ENCODE peak calls at places on chromosomes 5 and 9, in nine cellular contexts. L, B, H, G, D, C, M, P and O are unnamed samples.

GRCh38 chr5:88480766-88481499 is 212.3 kb upstream of the TMEM161B start:
- DNase-seq in L (no peak), B (no peak), H (no peak), G (no peak), D (no peak), C (no peak), M (no peak), P (no peak), O (no peak)

GRCh38 chr9:127910613-127911205 is 6.1 kb downstream of the ST6GALNAC4 start:
- DNase-seq in L (peak; percentile 64), B (no peak), H (no peak), G (no peak), D (no peak), C (no peak), M (peak; percentile 47), P (no peak), O (peak; percentile 62)

GRCh38 chr5:176985516-176985915 is 21.1 kb downstream of the UIMC1 start:
- DNase-seq in L (no peak), B (no peak), H (no peak), G (no peak), D (no peak), C (no peak), M (no peak), P (no peak), O (no peak)

GRCh38 chr5:67245259-67245846 is 48.8 kb upstream of the CD180 start:
- DNase-seq in L (no peak), B (no peak), H (no peak), G (no peak), D (no peak), C (no peak), M (no peak), P (no peak), O (no peak)

GRCh38 chr5:17838506-17838905 is 204.2 kb downstream of the TAF11L14 start:
- DNase-seq in L (peak; percentile 49), B (no peak), H (no peak), G (no peak), D (no peak), C (no peak), M (no peak), P (no peak), O (no peak)

GRCh38 chr9:138024131-138024530 is 146.5 kb downstream of the CACNA1B start:
- DNase-seq in L (no peak), B (no peak), H (no peak), G (no peak), D (no peak), C (no peak), M (no peak), P (no peak), O (no peak)

GRCh38 chr5:7910738-7911428 is 41.9 kb downstream of the MTRR start:
- DNase-seq in L (no peak), B (no peak), H (no peak), G (no peak), D (no peak), C (no peak), M (no peak), P (no peak), O (no peak)

GRCh38 chr9:119224431-119224830 is 144.8 kb downstream of the BRINP1 start:
- DNase-seq in L (no peak), B (no peak), H (no peak), G (no peak), D (no peak), C (no peak), M (no peak), P (no peak), O (no peak)

GRCh38 chr5:3605298-3606010 is 9.8 kb downstream of the IRX1 start:
- DNase-seq in L (no peak), B (no peak), H (no peak), G (no peak), D (no peak), C (no peak), M (no peak), P (no peak), O (no peak)

GRCh38 chr5:37926732-37927131 is 86.9 kb upstream of the GDNF start:
- DNase-seq in L (no peak), B (no peak), H (no peak), G (no peak), D (no peak), C (no peak), M (peak; percentile 16), P (no peak), O (no peak)

GRCh38 chr9:69379250-69379982 is 54.4 kb downstream of the ENTREP1 start:
- DNase-seq in L (peak; percentile 16), B (no peak), H (peak; percentile 68), G (no peak), D (no peak), C (no peak), M (peak; percentile 51), P (no peak), O (no peak)
- TF ChIP-seq POLR2A in L (no peak), B (no peak), H (no peak), G (no peak), D (no peak), C (no peak), M (no peak), P (no peak), O (no peak)

DNA sequence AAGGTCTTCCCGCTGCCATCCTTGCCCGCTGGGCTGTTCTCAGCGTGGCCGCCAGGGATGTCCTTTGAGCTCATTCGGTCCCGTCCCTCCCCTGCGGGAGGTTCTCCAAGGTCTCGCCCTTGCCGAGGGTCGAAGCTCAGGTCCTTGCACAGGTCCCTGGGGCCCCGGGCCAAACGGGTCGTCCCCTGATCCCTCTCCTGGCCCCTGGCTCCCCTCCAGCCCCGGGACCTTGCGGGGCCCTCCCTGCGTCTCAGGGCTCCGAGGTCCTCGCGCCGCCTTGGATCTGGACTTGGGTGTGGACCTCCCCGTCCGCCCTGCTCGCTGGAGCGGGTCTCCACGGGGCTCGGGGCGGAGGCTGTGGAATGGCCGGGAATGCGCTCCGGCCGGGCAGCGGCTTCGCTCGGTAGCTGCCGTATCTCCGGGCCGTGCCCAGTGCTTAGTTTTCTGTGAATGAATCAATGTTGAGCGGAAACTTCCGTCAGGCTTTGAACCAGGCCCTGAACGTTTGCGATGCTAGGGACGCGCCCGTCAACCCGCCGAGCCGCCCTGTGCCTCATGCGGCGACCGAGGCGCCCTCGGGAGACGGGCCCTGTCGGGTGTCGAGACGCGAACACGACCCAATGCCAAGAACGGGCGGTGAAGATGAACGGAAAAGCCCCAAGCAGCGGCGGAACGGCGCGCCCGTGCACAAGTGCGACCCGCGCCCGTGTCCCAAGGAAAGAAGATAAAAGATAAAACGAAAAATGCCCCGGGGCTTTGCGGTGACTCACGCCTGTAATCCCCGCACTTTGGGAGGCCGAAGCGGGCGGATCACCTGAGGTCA is 779 bp downstream of the RNU6ATAC start:
- DNase-seq in L (no peak), B (peak; percentile 53), H (no peak), G (peak; percentile 31), D (no peak), C (no peak), M (peak; percentile 22), P (peak; percentile 77), O (peak; percentile 76)
- TF ChIP-seq POLR2A in L (no peak), B (no peak), H (no peak), G (no peak), D (no peak), C (no peak), M (no peak), P (no peak), O (no peak)

DNA sequence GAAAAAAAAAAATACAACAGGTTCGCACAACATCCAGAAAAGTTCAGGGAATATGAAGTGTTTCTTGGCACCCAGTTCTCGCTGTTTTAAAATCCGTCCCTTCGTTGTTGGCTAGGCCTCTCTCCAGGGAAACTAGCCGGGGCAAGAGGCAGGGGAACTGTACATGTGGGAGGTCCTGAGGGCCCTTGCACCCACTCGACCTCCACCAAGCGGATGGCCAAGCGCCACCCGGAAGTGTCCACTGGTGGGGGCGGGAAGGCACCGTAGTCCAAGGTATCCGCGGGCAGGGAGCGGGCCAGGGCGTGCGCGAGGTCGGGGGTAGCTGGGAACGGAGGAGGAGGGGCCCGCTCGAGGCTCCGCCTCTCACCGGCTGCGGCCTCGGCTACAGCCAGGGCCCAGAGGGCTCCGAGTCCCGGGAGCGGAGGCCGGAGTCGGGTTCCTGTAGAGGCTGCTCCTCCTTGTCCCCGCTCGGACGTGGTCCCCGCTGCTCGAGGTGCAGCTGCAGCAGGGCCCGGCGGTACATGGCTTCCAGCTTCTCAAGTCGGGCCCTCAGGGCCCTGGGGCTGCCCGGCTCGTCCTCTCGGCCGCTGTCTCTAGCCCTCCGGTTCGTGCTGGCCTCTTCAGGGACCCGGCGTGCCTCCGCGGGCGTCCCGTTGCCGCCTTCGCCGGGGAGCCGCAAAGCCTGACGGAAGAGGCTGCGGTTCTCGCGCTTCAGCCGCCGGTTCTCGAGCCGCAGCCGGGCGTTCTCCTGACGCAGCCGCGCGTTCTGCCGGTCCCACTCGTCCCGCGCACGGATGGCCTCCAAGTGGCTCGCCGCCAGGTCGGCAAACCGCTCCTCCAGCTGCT is 720 bp downstream of the TUSC1 start:
- DNase-seq in L (peak; percentile 81), B (peak; percentile 58), H (peak; percentile 79), G (peak; percentile 81), D (no peak), C (no peak), M (peak; percentile 55), P (peak; percentile 89), O (peak; percentile 62)
- TF ChIP-seq POLR2A in L (peak; percentile 81), B (no peak), H (peak; percentile 76), G (peak; percentile 72), D (no peak), C (no peak), M (no peak), P (peak; percentile 72), O (peak; percentile 59)

GRCh38 chr9:124355032-124355940 is 60.0 kb downstream of the PSMB7 start:
- DNase-seq in L (no peak), B (no peak), H (no peak), G (no peak), D (no peak), C (no peak), M (no peak), P (no peak), O (no peak)

GRCh38 chr9:124355941-124356744 is 59.1 kb downstream of the PSMB7 start:
- DNase-seq in L (no peak), B (peak; percentile 10), H (no peak), G (no peak), D (no peak), C (no peak), M (no peak), P (no peak), O (no peak)

GRCh38 chr9:124357591-124358361 is 57.5 kb downstream of the PSMB7 start:
- DNase-seq in L (no peak), B (peak; percentile 12), H (no peak), G (no peak), D (no peak), C (no peak), M (no peak), P (no peak), O (peak; percentile 15)

GRCh38 chr9:124358617-124359016 is 56.6 kb downstream of the PSMB7 start:
- DNase-seq in L (no peak), B (no peak), H (no peak), G (no peak), D (no peak), C (no peak), M (no peak), P (no peak), O (no peak)

DNA sequence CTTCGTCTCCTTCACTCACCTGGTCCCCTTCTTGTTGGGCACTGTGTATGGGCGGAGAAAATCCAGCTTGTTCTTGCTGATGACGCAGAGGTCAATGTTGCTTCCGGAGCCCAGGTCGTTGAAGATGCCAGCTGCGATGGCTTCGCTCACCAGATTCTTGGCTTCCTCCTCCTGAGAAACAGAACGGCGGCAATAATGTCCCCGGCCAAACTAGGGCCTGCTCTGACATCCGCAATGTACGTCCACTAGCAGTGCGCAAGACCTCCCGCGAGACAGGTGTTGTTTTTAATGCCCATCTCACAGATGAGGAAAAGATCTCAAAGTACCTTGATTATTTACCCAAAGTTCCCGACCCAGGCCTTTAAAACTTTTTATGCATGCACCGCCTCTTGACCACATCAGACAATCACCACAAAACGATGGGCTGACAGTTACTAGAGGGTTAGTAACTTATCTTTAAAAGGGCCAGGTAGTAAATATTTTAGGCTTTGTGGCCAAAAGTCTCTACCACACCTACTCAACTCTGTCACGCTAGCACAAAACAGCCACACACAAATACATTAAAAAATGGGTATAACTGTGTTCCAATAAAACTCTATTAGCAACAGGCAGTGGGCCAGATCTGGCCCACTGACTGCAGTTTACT is 58.4 kb downstream of the PSMB7 start:
- DNase-seq in L (no peak), B (peak; percentile 5), H (no peak), G (no peak), D (no peak), C (no peak), M (no peak), P (no peak), O (no peak)
- TF ChIP-seq POLR2A in L (no peak), B (no peak), H (no peak), G (no peak), D (no peak), C (no peak), M (no peak), P (no peak), O (no peak)